ENCODE peak calls at places on chromosomes 4 and X, in six cellular contexts. One of them, this sample, is unnamed.

GRCh38 chr4:1572521-1572920 is 111.6 kb downstream of the FAM53A start:
- DNase-seq in WTC11: peak
- DNase-seq in hepatocyte: no peak
- DNase-seq in T-helper 2 cell: peak
- DNase-seq in RPMI7951: no peak
- DNase-seq in skeletal muscle cell: no peak
- DNase-seq in this sample: no peak

GRCh38 chr4:21474195-21474594 is 474.4 kb downstream of the KCNIP4 start:
- DNase-seq in WTC11: no peak
- DNase-seq in hepatocyte: no peak
- DNase-seq in T-helper 2 cell: no peak
- DNase-seq in RPMI7951: no peak
- DNase-seq in skeletal muscle cell: no peak
- DNase-seq in this sample: no peak

GRCh38 chr4:6288871-6289270 is 19.2 kb downstream of the WFS1 start:
- DNase-seq in WTC11: no peak
- DNase-seq in hepatocyte: no peak
- DNase-seq in T-helper 2 cell: no peak
- DNase-seq in RPMI7951: no peak
- DNase-seq in skeletal muscle cell: no peak
- DNase-seq in this sample: no peak

GRCh38 chr4:158811704-158812103 is 42.9 kb downstream of the FNIP2 start:
- DNase-seq in WTC11: no peak
- DNase-seq in hepatocyte: no peak
- DNase-seq in T-helper 2 cell: no peak
- DNase-seq in RPMI7951: peak
- DNase-seq in skeletal muscle cell: no peak
- DNase-seq in this sample: peak

GRCh38 chr4:18197467-18197866 is 175.9 kb upstream of the LCORL start:
- DNase-seq in WTC11: no peak
- DNase-seq in hepatocyte: no peak
- DNase-seq in T-helper 2 cell: no peak
- DNase-seq in RPMI7951: no peak
- DNase-seq in skeletal muscle cell: no peak
- DNase-seq in this sample: no peak

GRCh38 chr4:40264995-40265909 is 68.4 kb downstream of the RHOH start:
- DNase-seq in WTC11: peak
- DNase-seq in hepatocyte: peak
- DNase-seq in T-helper 2 cell: no peak
- DNase-seq in RPMI7951: peak
- DNase-seq in skeletal muscle cell: peak
- DNase-seq in this sample: peak

GRCh38 chr4:127997534-127998388 is 32.6 kb downstream of the ABHD18 start:
- DNase-seq in WTC11: no peak
- DNase-seq in hepatocyte: no peak
- DNase-seq in T-helper 2 cell: no peak
- DNase-seq in RPMI7951: peak
- DNase-seq in skeletal muscle cell: no peak
- DNase-seq in this sample: no peak

GRCh38 chrX:12329476-12329875 is 191.2 kb downstream of the FRMPD4 start:
- DNase-seq in WTC11: no peak
- DNase-seq in hepatocyte: no peak
- DNase-seq in T-helper 2 cell: no peak
- DNase-seq in RPMI7951: peak
- DNase-seq in skeletal muscle cell: no peak
- DNase-seq in this sample: no peak

GRCh38 chr4:95548738-95549245 is at the start of gene UNC5C:
- DNase-seq in WTC11: peak
- DNase-seq in hepatocyte: peak
- DNase-seq in T-helper 2 cell: no peak
- DNase-seq in RPMI7951: peak
- DNase-seq in skeletal muscle cell: no peak
- DNase-seq in this sample: no peak

GRCh38 chr4:124278477-124278876 is 434.1 kb downstream of the ANKRD50 start:
- DNase-seq in WTC11: no peak
- DNase-seq in hepatocyte: no peak
- DNase-seq in T-helper 2 cell: no peak
- DNase-seq in RPMI7951: peak
- DNase-seq in skeletal muscle cell: no peak
- DNase-seq in this sample: no peak

GRCh38 chr4:148923881-148924280 is 481.7 kb upstream of the NR3C2 start:
- DNase-seq in WTC11: no peak
- DNase-seq in hepatocyte: no peak
- DNase-seq in T-helper 2 cell: no peak
- DNase-seq in RPMI7951: no peak
- DNase-seq in skeletal muscle cell: no peak
- DNase-seq in this sample: no peak

GRCh38 chr4:8911311-8912088 is 39.9 kb upstream of the HMX1 start:
- DNase-seq in WTC11: no peak
- DNase-seq in hepatocyte: peak
- DNase-seq in T-helper 2 cell: no peak
- DNase-seq in RPMI7951: peak
- DNase-seq in skeletal muscle cell: no peak
- DNase-seq in this sample: no peak

GRCh38 chr4:119087121-119087520 is 48.5 kb upstream of the MYOZ2 start:
- DNase-seq in WTC11: no peak
- DNase-seq in hepatocyte: no peak
- DNase-seq in T-helper 2 cell: no peak
- DNase-seq in RPMI7951: peak
- DNase-seq in skeletal muscle cell: no peak
- DNase-seq in this sample: no peak

This sample was measured in A673.